ENCODE peak calls at places on chromosome 17, in seven cellular contexts. F is heart right ventricle; O is amygdala; Z is HS-5; I is prostate gland; K is colonic mucosa; X is activated naive CD8-positive, alpha-beta T cell treated with anti-CD3 and anti-CD28 coated beads, Interleukin-2, amount 50 U/mL, for 24 hours. S is an unnamed sample.

GRCh38 chr17:11986939-11987329 is 10.3 kb downstream of the ZNF18 start:
- DNase-seq in I (no peak), F (no peak), O (no peak), K (no peak), Z (peak), X (no peak), S (no peak)

GRCh38 chr17:58415371-58416055 is 1.8 kb downstream of the RNF43 start:
- DNase-seq in K (peak), X (no peak), Z (no peak), I (peak), F (peak), O (no peak), S (no peak)

GRCh38 chr17:80716986-80717385 is 172.3 kb downstream of the RPTOR start:
- DNase-seq in I (no peak), Z (peak), F (no peak), K (no peak), X (no peak), O (no peak), S (no peak)

GRCh38 chr17:78873519-78874340 is 29.3 kb downstream of the CEP295NL start:
- DNase-seq in F (no peak), Z (no peak), I (peak), X (no peak), K (no peak), O (peak), S (peak)

GRCh38 chr17:44889003-44889402 is 10.2 kb downstream of the EFTUD2 start:
- DNase-seq in F (no peak), X (no peak), O (no peak), K (no peak), I (no peak), Z (no peak), S (no peak)

GRCh38 chr17:38464251-38464722 is 36.0 kb downstream of the ARHGAP23 start:
- DNase-seq in I (no peak), F (peak), K (no peak), X (no peak), Z (no peak), O (peak), S (no peak)

GRCh38 chr17:77602883-77603640 is 355.4 kb upstream of the TNRC6C start:
- DNase-seq in K (no peak), Z (no peak), F (peak), O (no peak), I (no peak), X (no peak), S (no peak)

GRCh38 chr17:50426814-50427787 is 1.1 kb downstream of the ACSF2 start:
- DNase-seq in O (no peak), X (peak), Z (no peak), F (no peak), I (peak), K (peak), S (no peak)